ENCODE peak calls at places on chromosomes 5 and 9, in eight cellular contexts. L, B, P, K, T, U, H and R are unnamed samples.

GRCh38 chr9:91951944-91952520 is 2.0 kb upstream of the ROR2 start:
- DNase-seq in T (peak), U (peak), P (no peak), K (peak), B (no peak), L (peak), H (no peak), R (no peak)

GRCh38 chr9:3023449-3023848 is 179.6 kb upstream of the PUM3 start:
- DNase-seq in T (no peak), P (no peak), U (no peak), K (no peak), L (no peak), B (no peak), H (no peak), R (no peak)

GRCh38 chr9:136526625-136527066 is 19.2 kb downstream of the NOTCH1 start:
- DNase-seq in B (no peak), P (no peak), H (no peak), L (no peak), K (no peak), T (no peak), U (no peak), R (peak)

GRCh38 chr5:79697222-79698164 is 7.9 kb downstream of the CMYA5 start:
- DNase-seq in B (no peak), H (no peak), U (no peak), L (peak), K (peak), P (no peak), T (peak), R (no peak)

GRCh38 chr9:130985029-130985428 is 23.9 kb upstream of the LAMC3 start:
- DNase-seq in P (no peak), B (no peak), T (no peak), K (no peak), H (no peak), U (no peak), L (no peak), R (no peak)

GRCh38 chr5:77208507-77209163 is 1.8 kb upstream of the PDE8B start:
- DNase-seq in T (no peak), K (no peak), U (no peak), B (no peak), H (no peak), P (no peak), L (no peak), R (no peak)

GRCh38 chr9:98315551-98316060 is 60.2 kb upstream of the TBC1D2 start:
- DNase-seq in T (peak), H (peak), L (peak), B (peak), U (peak), K (peak), P (peak), R (peak)

GRCh38 chr5:146828385-146828784 is 50.2 kb downstream of the PPP2R2B start:
- DNase-seq in K (no peak), L (no peak), T (no peak), P (no peak), U (no peak), H (no peak), B (no peak), R (no peak)

GRCh38 chr5:17004441-17005086 is 68.5 kb upstream of the MYO10 start:
- DNase-seq in T (no peak), K (no peak), U (no peak), B (no peak), P (no peak), H (no peak), L (no peak), R (no peak)

GRCh38 chr9:137017791-137018497 is 10.1 kb downstream of the ABCA2 start:
- DNase-seq in L (no peak), P (no peak), B (no peak), T (no peak), K (no peak), H (no peak), U (no peak), R (no peak)

GRCh38 chr9:137396227-137396626 is 26.7 kb downstream of the EXD3 start:
- DNase-seq in U (no peak), K (peak), H (peak), T (peak), P (no peak), L (peak), B (no peak), R (no peak)

GRCh38 chr9:76292658-76293057 is 101.6 kb downstream of the RFK start:
- DNase-seq in P (no peak), U (no peak), L (no peak), K (no peak), T (no peak), H (no peak), B (no peak), R (no peak)
- TF ChIP-seq CTCF in P (no peak), U (no peak), L (no peak), K (no peak), T (no peak), H (no peak), B (no peak), R (no peak)

GRCh38 chr5:108748354-108749129 is 845 bp downstream of the FER start:
- DNase-seq in K (peak), L (peak), P (peak), T (peak), B (peak), U (peak), H (peak), R (peak)
- TF ChIP-seq CTCF in K (no peak), L (no peak), P (no peak), T (no peak), B (no peak), U (no peak), H (peak), R (peak)

GRCh38 chr5:115150512-115150911 is 19.2 kb downstream of the TRIM36 start:
- DNase-seq in P (no peak), K (no peak), L (no peak), T (no peak), B (no peak), H (no peak), U (no peak), R (no peak)
- TF ChIP-seq CTCF in P (no peak), K (no peak), L (no peak), T (no peak), B (no peak), H (no peak), U (no peak), R (no peak)

GRCh38 chr5:10103098-10103497 is 146.6 kb downstream of the ATPSCKMT start:
- DNase-seq in B (no peak), U (no peak), L (no peak), H (no peak), P (no peak), T (no peak), K (no peak), R (no peak)
- TF ChIP-seq CTCF in B (no peak), U (no peak), L (no peak), H (no peak), P (no peak), T (no peak), K (no peak), R (no peak)

DNA sequence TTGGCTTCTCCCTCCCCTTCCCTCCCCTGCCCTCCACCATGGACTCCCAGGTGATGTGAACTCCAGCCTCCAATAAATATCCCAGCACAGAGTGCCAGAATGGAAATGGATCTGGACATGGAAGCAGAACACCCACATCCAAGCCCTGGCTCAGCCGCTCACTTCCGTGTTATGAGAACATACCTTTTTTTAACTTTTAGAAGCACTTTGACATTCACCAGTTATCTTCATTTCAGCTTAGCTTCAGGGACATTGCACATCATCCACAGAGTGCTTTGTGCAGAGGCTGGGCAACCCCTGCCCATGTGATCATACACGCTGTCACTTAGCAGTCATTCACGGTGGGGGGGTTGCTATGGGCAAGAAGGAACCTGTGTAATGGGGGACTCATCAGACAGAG is 9.1 kb downstream of the AFAP1L1 start:
- DNase-seq in L (no peak), K (no peak), H (no peak), P (no peak), T (no peak), U (no peak), B (no peak), R (no peak)
- TF ChIP-seq CTCF in L (no peak), K (no peak), H (no peak), P (no peak), T (no peak), U (no peak), B (no peak), R (no peak)

GRCh38 chr5:140043508-140043872 is 391 bp upstream of the NRG2 start:
- DNase-seq in U (no peak), T (no peak), L (no peak), K (no peak), B (no peak), P (no peak), H (no peak), R (peak)
- TF ChIP-seq CTCF in U (no peak), T (no peak), L (no peak), K (no peak), B (no peak), P (no peak), H (no peak), R (no peak)